ENCODE peak calls at places on chromosomes 1 and 21, in six cellular contexts. C is upper lobe of right lung, L is fibroblast of the aortic adventitia, D is dorsolateral prefrontal cortex, Q is AG04450, M is right atrium auricular region. G is an unnamed sample.

GRCh38 chr1:84271452-84272273 is 29.8 kb upstream of the SAMD13 start:
- DNase-seq in C (no peak), L (no peak), D (no peak), Q (no peak), M (no peak), G (peak; percentile 72)

GRCh38 chr21:33751120-33751519 is 108.8 kb downstream of the ITSN1 start:
- DNase-seq in C (no peak), L (peak; percentile 34), D (no peak), Q (no peak), M (no peak), G (no peak)

GRCh38 chr1:36906555-36906954 is 127.8 kb downstream of the GRIK3 start:
- DNase-seq in C (no peak), L (no peak), D (no peak), Q (no peak), M (no peak), G (no peak)

GRCh38 chr1:212641956-212642355 is 33.4 kb downstream of the ATF3 start:
- DNase-seq in C (no peak), L (no peak), D (no peak), Q (no peak), M (no peak), G (peak; percentile 33)

GRCh38 chr1:248114890-248115289 is 19.9 kb downstream of the OR2L13 start:
- DNase-seq in C (no peak), L (no peak), D (no peak), Q (no peak), M (no peak), G (no peak)

GRCh38 chr1:5611855-5612254 is 380.4 kb downstream of the NPHP4 start:
- DNase-seq in C (no peak), L (no peak), D (no peak), Q (no peak), M (no peak), G (no peak)

GRCh38 chr1:36154335-36154734 is 1.6 kb upstream of the MAP7D1 start:
- DNase-seq in C (no peak), L (no peak), D (no peak), Q (no peak), M (no peak), G (no peak)

GRCh38 chr1:27402349-27402754 is 9.9 kb downstream of the GPR3 start:
- DNase-seq in C (peak; percentile 91), L (peak; percentile 73), D (peak; percentile 67), Q (no peak), M (peak; percentile 88), G (peak; percentile 74)

GRCh38 chr1:152999818-153000217 is 1.7 kb upstream of the SPRR3 start:
- DNase-seq in C (no peak), L (no peak), D (no peak), Q (no peak), M (no peak), G (no peak)

GRCh38 chr1:30727796-30728195 is 4.4 kb upstream of the MATN1 start:
- DNase-seq in C (no peak), L (peak; percentile 43), D (no peak), Q (no peak), M (no peak), G (peak; percentile 52)

GRCh38 chr1:247849616-247850015 is 7.4 kb upstream of the TRIM58 start:
- DNase-seq in C (no peak), L (no peak), D (no peak), Q (no peak), M (no peak), G (no peak)

GRCh38 chr21:42443181-42443785 is 39.6 kb downstream of the UBASH3A start:
- DNase-seq in C (no peak), L (no peak), D (no peak), Q (no peak), M (no peak), G (no peak)

GRCh38 chr1:228344631-228345072 is 62.0 kb downstream of the TRIM11 start:
- DNase-seq in C (no peak), L (no peak), D (no peak), Q (no peak), M (no peak), G (no peak)

GRCh38 chr1:183180213-183180612 is 5.9 kb upstream of the LAMC2 start:
- DNase-seq in C (no peak), L (peak; percentile 96), D (peak; percentile 47), Q (peak; percentile 65), M (no peak), G (peak; percentile 91)

GRCh38 chr1:220331318-220331717 is 59.1 kb upstream of the RAB3GAP2 start:
- DNase-seq in C (no peak), L (no peak), D (no peak), Q (no peak), M (no peak), G (no peak)

GRCh38 chr1:46196609-46197008 is 1.6 kb downstream of the POMGNT1 start:
- DNase-seq in C (no peak), L (no peak), D (no peak), Q (no peak), M (no peak), G (no peak)

GRCh38 chr1:62358974-62359373 is 39.7 kb upstream of the KANK4 start:
- DNase-seq in C (no peak), L (no peak), D (no peak), Q (no peak), M (no peak), G (no peak)

GRCh38 chr1:31932491-31933316 is 5.5 kb downstream of the PTP4A2 start:
- DNase-seq in C (no peak), L (no peak), D (no peak), Q (no peak), M (no peak), G (no peak)

GRCh38 chr1:1610796-1611597 is 4.3 kb upstream of the MIB2 start:
- DNase-seq in C (peak; percentile 75), L (peak; percentile 73), D (no peak), Q (no peak), M (no peak), G (peak; percentile 35)

GRCh38 chr1:100277866-100278265 is 11.8 kb downstream of the RTCA start:
- DNase-seq in C (no peak), L (peak; percentile 7), D (no peak), Q (no peak), M (no peak), G (no peak)

GRCh38 chr21:30044447-30045064 is 104.8 kb upstream of the GRIK1 start:
- DNase-seq in C (no peak), L (peak; percentile 36), D (no peak), Q (no peak), M (no peak), G (peak; percentile 55)

GRCh38 chr1:225813250-225813964 is 3.5 kb downstream of the EPHX1 start:
- DNase-seq in C (peak; percentile 86), L (peak; percentile 90), D (no peak), Q (no peak), M (peak; percentile 73), G (peak; percentile 96)

GRCh38 chr1:116982319-116983004 is 19.1 kb upstream of the CD101 start:
- DNase-seq in C (no peak), L (no peak), D (no peak), Q (no peak), M (no peak), G (no peak)

GRCh38 chr21:25370311-25370744 is 237.0 kb downstream of the MRPL39 start:
- DNase-seq in C (no peak), L (peak; percentile 92), D (no peak), Q (peak; percentile 87), M (no peak), G (peak; percentile 93)
- TF ChIP-seq CTCF in C (no peak), L (no peak), D (no peak), Q (no peak), M (no peak), G (no peak)

GRCh38 chr21:36690637-36691538 is 8.0 kb upstream of the SIM2 start:
- DNase-seq in C (no peak), L (peak; percentile 36), D (no peak), Q (no peak), M (no peak), G (no peak)
- H3K4me3 ChIP-seq in C (no peak overlapping the region), L (no peak overlapping the region), D (no peak overlapping the region), Q (no peak overlapping the region), M (no peak overlapping the region), G (no peak overlapping the region)

GRCh38 chr1:231691618-231692259 is 65.1 kb downstream of the DISC1 start:
- DNase-seq in C (no peak), L (peak; percentile 47), D (peak; percentile 47), Q (no peak), M (peak; percentile 69), G (peak; percentile 78)
- TF ChIP-seq CTCF in C (peak; percentile 48), L (peak; percentile 87), D (peak; percentile 83), Q (peak; percentile 73), M (peak; percentile 60), G (peak; percentile 94)

GRCh38 chr21:25735895-25736597 is 1.3 kb downstream of the GABPA start:
- DNase-seq in C (no peak), L (peak; percentile 42), D (no peak), Q (no peak), M (no peak), G (peak; percentile 56)
- H3K4me3 ChIP-seq in C (peak overlapping the region; percentile 78), L (peak overlapping the region; percentile 97), D (peak overlapping the region; percentile 92), Q (peak overlapping the region; percentile 98), M (peak overlapping the region; percentile 91), G (peak overlapping the region; percentile 90)

GRCh38 chr1:94790670-94791069 is 29.5 kb upstream of the SLC44A3 start:
- DNase-seq in C (no peak), L (no peak), D (no peak), Q (no peak), M (no peak), G (no peak)

GRCh38 chr1:94795321-94795899 is 24.7 kb upstream of the SLC44A3 start:
- DNase-seq in C (no peak), L (no peak), D (no peak), Q (no peak), M (no peak), G (no peak)

GRCh38 chr1:94792876-94793605 is 27.1 kb upstream of the SLC44A3 start:
- DNase-seq in C (no peak), L (peak; percentile 87), D (no peak), Q (no peak), M (no peak), G (peak; percentile 81)

GRCh38 chr1:94790246-94790645 is 29.9 kb upstream of the SLC44A3 start:
- DNase-seq in C (no peak), L (peak; percentile 48), D (no peak), Q (no peak), M (no peak), G (no peak)

GRCh38 chr1:94792473-94792875 is 27.7 kb upstream of the SLC44A3 start:
- DNase-seq in C (no peak), L (no peak), D (no peak), Q (no peak), M (no peak), G (peak; percentile 75)
- TF ChIP-seq CTCF in C (peak; percentile 28), L (peak; percentile 49), D (peak; percentile 19), Q (peak; percentile 37), M (no peak), G (peak; percentile 63)

DNA sequence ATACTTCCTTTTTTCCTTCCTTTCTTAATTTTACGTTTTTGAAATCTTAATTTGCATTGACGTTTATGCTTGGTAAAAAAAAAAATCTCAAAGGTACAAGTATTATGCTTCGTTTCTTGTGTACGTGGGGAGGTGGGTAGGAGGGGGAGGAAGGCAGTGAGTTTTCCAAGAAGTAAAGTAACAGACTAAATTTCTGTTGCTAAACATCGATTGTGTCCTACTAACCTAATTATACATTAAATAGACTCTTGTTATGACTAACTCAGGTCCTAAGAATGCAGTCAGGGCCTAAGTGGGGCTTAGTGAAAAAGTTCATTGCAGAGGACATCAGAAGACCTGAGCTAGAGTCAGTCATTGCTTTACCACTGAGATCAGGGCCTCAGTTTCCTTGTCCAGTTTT is 17.5 kb downstream of the NEK7 start:
- DNase-seq in C (no peak), L (no peak), D (no peak), Q (no peak), M (no peak), G (no peak)
- H3K4me3 ChIP-seq in C (no peak overlapping the region), L (no peak overlapping the region), D (no peak overlapping the region), Q (no peak overlapping the region), M (no peak overlapping the region), G (no peak overlapping the region)

G was measured in choroid plexus epithelial cell.